ENCODE peak calls at places on chromosomes 16 and 17, in eight cellular contexts. E is prostate gland, X is A549, N is fibroblast of pulmonary artery, T is stomach, G is vagina, U is AG09309, F is body of pancreas. V is an unnamed sample.
A peak's percentile ranks its signal among the peaks of the same experiment; 100 is the strongest.

GRCh38 chr16:23907457-23907902 is 71.7 kb downstream of the PRKCB start:
- DNase-seq in X (no peak), U (no peak), T (no peak), N (no peak), G (no peak), E (no peak), F (no peak), V (no peak)

GRCh38 chr16:86201746-86202145 is 302.8 kb downstream of the IRF8 start:
- DNase-seq in E (no peak), U (no peak), T (no peak), F (no peak), N (no peak), X (no peak), G (no peak), V (no peak)

GRCh38 chr17:29977836-29978235 is 36.4 kb downstream of the EFCAB5 start:
- DNase-seq in T (no peak), F (no peak), X (peak; percentile 51), U (peak; percentile 48), N (peak; percentile 65), G (no peak), E (no peak), V (peak; percentile 61)

GRCh38 chr17:63433746-63434591 is 12.1 kb downstream of the CYB561 start:
- DNase-seq in X (peak; percentile 70), G (peak; percentile 97), U (peak; percentile 90), E (peak; percentile 56), N (peak; percentile 93), T (peak; percentile 87), F (peak; percentile 79), V (peak; percentile 96)

GRCh38 chr16:77416939-77417480 is 17.8 kb downstream of the ADAMTS18 start:
- DNase-seq in U (no peak), E (no peak), G (no peak), N (no peak), F (no peak), T (no peak), X (no peak), V (no peak)

GRCh38 chr16:6105115-6105514 is 1007.5 kb upstream of the EEF2KMT start:
- DNase-seq in U (no peak), F (no peak), X (no peak), E (no peak), T (no peak), G (no peak), N (no peak), V (no peak)

GRCh38 chr16:49596699-49597291 is 223.2 kb downstream of the C16orf78 start:
- DNase-seq in X (no peak), U (no peak), T (peak; percentile 24), E (no peak), G (peak; percentile 85), F (no peak), N (no peak), V (no peak)

GRCh38 chr16:67555795-67556212 is 6.5 kb upstream of the CTCF start:
- DNase-seq in E (no peak), T (no peak), G (no peak), U (no peak), X (no peak), N (peak; percentile 54), F (no peak), V (peak; percentile 64)

GRCh38 chr17:2982854-2983636 is 80.4 kb downstream of the OR1D5 start:
- DNase-seq in T (no peak), N (peak; percentile 94), G (no peak), E (no peak), U (peak; percentile 33), F (peak; percentile 64), X (peak; percentile 77), V (peak; percentile 97)

GRCh38 chr16:86665319-86665675 is 86.9 kb downstream of the FOXL1 start:
- DNase-seq in U (no peak), X (peak; percentile 81), G (no peak), N (peak; percentile 84), F (no peak), T (no peak), E (no peak), V (peak; percentile 88)

GRCh38 chr17:59533694-59534093 is 31.7 kb upstream of the DHX40 start:
- DNase-seq in N (no peak), E (no peak), T (no peak), G (no peak), U (no peak), F (no peak), X (no peak), V (no peak)

GRCh38 chr16:49492090-49492801 is 118.6 kb downstream of the C16orf78 start:
- DNase-seq in X (peak; percentile 15), T (peak; percentile 44), N (peak; percentile 12), G (no peak), U (no peak), F (no peak), E (peak; percentile 27), V (no peak)

GRCh38 chr17:28743243-28744103 is at the start of gene TRAF4:
- DNase-seq in U (peak; percentile 78), N (peak; percentile 75), F (peak; percentile 79), E (peak; percentile 73), T (peak; percentile 89), G (no peak), X (peak; percentile 93), V (peak; percentile 85)

GRCh38 chr17:31391496-31391949 is at the start of gene RAB11FIP4:
- DNase-seq in G (no peak), T (peak; percentile 22), E (no peak), U (no peak), N (peak; percentile 24), X (no peak), F (no peak), V (no peak)

GRCh38 chr16:12099451-12100123 is 123.1 kb downstream of the SNX29 start:
- DNase-seq in F (no peak), E (no peak), U (no peak), T (no peak), N (no peak), G (no peak), X (no peak), V (no peak)

GRCh38 chr17:32256012-32256694 is 9.5 kb upstream of the RHBDL3 start:
- DNase-seq in F (peak; percentile 69), X (no peak), N (no peak), U (no peak), E (no peak), G (no peak), T (no peak), V (peak; percentile 21)

GRCh38 chr16:79845734-79846135 is 245.2 kb upstream of the MAF start:
- DNase-seq in N (no peak), F (no peak), T (no peak), X (peak; percentile 21), E (no peak), U (no peak), G (no peak), V (no peak)

GRCh38 chr16:69486272-69486671 is 61.9 kb downstream of the CYB5B start:
- DNase-seq in E (no peak), X (no peak), N (no peak), G (no peak), T (no peak), U (no peak), F (no peak), V (no peak)

GRCh38 chr16:15484662-15485061 is 50.3 kb downstream of the BMERB1 start:
- DNase-seq in X (no peak), U (no peak), E (no peak), T (no peak), N (peak; percentile 42), G (peak; percentile 25), F (no peak), V (peak; percentile 88)

GRCh38 chr16:27346818-27347217 is 33.0 kb downstream of the IL4R start:
- DNase-seq in G (no peak), T (no peak), U (no peak), F (no peak), E (no peak), N (no peak), X (no peak), V (no peak)

GRCh38 chr17:9973689-9974459 is 68.8 kb upstream of the RCVRN start:
- DNase-seq in U (no peak), F (no peak), N (no peak), G (no peak), T (no peak), E (no peak), X (no peak), V (no peak)

GRCh38 chr17:6627019-6627418 is 13.5 kb downstream of the KIAA0753 start:
- DNase-seq in N (peak; percentile 45), G (no peak), E (no peak), F (no peak), X (no peak), U (no peak), T (no peak), V (no peak)

GRCh38 chr17:49277638-49278037 is 47.1 kb upstream of the PHOSPHO1 start:
- DNase-seq in E (no peak), U (no peak), N (no peak), G (no peak), F (no peak), X (no peak), T (no peak), V (peak; percentile 14)

GRCh38 chr17:17497065-17497844 is 1.1 kb upstream of the RASD1 start:
- DNase-seq in N (no peak), T (no peak), F (no peak), E (no peak), G (no peak), X (no peak), U (no peak), V (no peak)

GRCh38 chr16:72285324-72285723 is 113.4 kb upstream of the PMFBP1 start:
- DNase-seq in T (no peak), U (no peak), X (no peak), N (no peak), G (no peak), E (no peak), F (no peak), V (no peak)

DNA sequence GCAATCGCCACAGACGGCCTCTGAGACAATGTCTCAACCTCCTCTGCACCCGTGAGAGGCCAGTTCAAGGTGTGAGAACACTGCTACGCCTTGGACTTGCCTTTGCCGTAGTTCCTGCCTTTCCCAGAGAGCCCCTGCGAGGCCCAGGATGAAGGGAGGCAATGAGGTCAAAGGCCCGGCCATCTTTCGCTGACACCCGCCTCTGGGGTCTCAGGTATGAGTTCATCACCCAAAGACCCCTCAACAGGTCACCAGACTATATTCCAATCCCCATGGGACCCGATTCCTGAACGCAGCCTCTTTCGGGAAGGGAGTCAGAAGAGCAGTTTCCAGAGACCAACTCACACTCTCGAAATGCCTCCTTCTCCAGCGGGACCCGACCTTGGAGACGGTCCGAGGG is 573.5 kb downstream of the KCNJ18 start:
- DNase-seq in X (no peak), G (no peak), U (no peak), T (peak; percentile 13), N (no peak), F (no peak), E (no peak), V (no peak)
- H3K4me3 ChIP-seq in X (no peak overlapping the region), G (no peak overlapping the region), U (no peak overlapping the region), T (no peak overlapping the region), N (no peak overlapping the region), F (no peak overlapping the region), E (no peak overlapping the region), V (no peak overlapping the region)

GRCh38 chr17:76267051-76267576 is 2.0 kb downstream of the UBALD2 start:
- DNase-seq in E (no peak), T (no peak), F (no peak), N (no peak), U (no peak), X (no peak), G (no peak), V (no peak)
- H3K4me3 ChIP-seq in E (no peak overlapping the region), T (peak overlapping the region; percentile 95), F (no peak overlapping the region), N (peak overlapping the region; percentile 72), U (peak overlapping the region; percentile 75), X (no peak overlapping the region), G (peak overlapping the region; percentile 86), V (peak overlapping the region; percentile 60)

GRCh38 chr16:30068750-30069574 is 3.4 kb downstream of the ALDOA start:
- DNase-seq in E (no peak), G (no peak), X (peak; percentile 59), N (peak; percentile 47), U (no peak), T (no peak), F (peak; percentile 23), V (no peak)
- H3K4me3 ChIP-seq in E (no peak overlapping the region), G (no peak overlapping the region), X (no peak overlapping the region), N (peak overlapping the region; percentile 32), U (peak overlapping the region; percentile 5), T (no peak overlapping the region), F (no peak overlapping the region), V (peak overlapping the region; percentile 13)

GRCh38 chr17:74544991-74545441 is 899 bp downstream of the CD300C start:
- DNase-seq in G (no peak), N (no peak), U (no peak), X (no peak), T (no peak), E (no peak), F (no peak), V (no peak)
- H3K4me3 ChIP-seq in G (no peak overlapping the region), N (no peak overlapping the region), U (no peak overlapping the region), X (no peak overlapping the region), T (no peak overlapping the region), E (no peak overlapping the region), F (no peak overlapping the region), V (no peak overlapping the region)